ENCODE peak calls at places on chromosomes 13 and 19, in eight cellular contexts. One of them, this sample, is unnamed.
A peak's percentile ranks its signal among the peaks of the same experiment; 100 is the strongest.

GRCh38 chr19:1524972-1525325 is 1.1 kb downstream of the PLK5 start:
- DNase-seq in upper lobe of right lung: no peak
- DNase-seq in ovary: no peak
- DNase-seq in Peyer's patch: no peak
- DNase-seq in CD4-positive, alpha-beta memory T cell: no peak
- DNase-seq in fibroblast of lung: no peak
- DNase-seq in effector memory CD4-positive, alpha-beta T cell: no peak
- DNase-seq in aorta: no peak
- DNase-seq in this sample: no peak

GRCh38 chr13:109333893-109334651 is 452.3 kb downstream of the IRS2 start:
- DNase-seq in upper lobe of right lung: no peak
- DNase-seq in ovary: no peak
- DNase-seq in Peyer's patch: no peak
- DNase-seq in CD4-positive, alpha-beta memory T cell: no peak
- DNase-seq in fibroblast of lung: no peak
- DNase-seq in effector memory CD4-positive, alpha-beta T cell: no peak
- DNase-seq in aorta: no peak
- DNase-seq in this sample: no peak

GRCh38 chr19:38046254-38047047 is 139.4 kb downstream of the SIPA1L3 start:
- DNase-seq in upper lobe of right lung: no peak
- DNase-seq in ovary: no peak
- DNase-seq in Peyer's patch: no peak
- DNase-seq in CD4-positive, alpha-beta memory T cell: no peak
- DNase-seq in fibroblast of lung: no peak
- DNase-seq in effector memory CD4-positive, alpha-beta T cell: no peak
- DNase-seq in aorta: no peak
- DNase-seq in this sample: peak; percentile 74

GRCh38 chr13:40164137-40164536 is 502.3 kb downstream of the FOXO1 start:
- DNase-seq in upper lobe of right lung: no peak
- DNase-seq in ovary: no peak
- DNase-seq in Peyer's patch: no peak
- DNase-seq in CD4-positive, alpha-beta memory T cell: no peak
- DNase-seq in fibroblast of lung: peak; percentile 42
- DNase-seq in effector memory CD4-positive, alpha-beta T cell: no peak
- DNase-seq in aorta: no peak
- DNase-seq in this sample: no peak

GRCh38 chr19:32406161-32407003 is 812 bp downstream of the DPY19L3 start:
- DNase-seq in upper lobe of right lung: no peak
- DNase-seq in ovary: no peak
- DNase-seq in Peyer's patch: no peak
- DNase-seq in CD4-positive, alpha-beta memory T cell: no peak
- DNase-seq in fibroblast of lung: no peak
- DNase-seq in effector memory CD4-positive, alpha-beta T cell: no peak
- DNase-seq in aorta: no peak
- DNase-seq in this sample: no peak

GRCh38 chr13:100989424-100989823 is 314.8 kb upstream of the TMTC4 start:
- DNase-seq in upper lobe of right lung: no peak
- DNase-seq in ovary: no peak
- DNase-seq in Peyer's patch: no peak
- DNase-seq in CD4-positive, alpha-beta memory T cell: no peak
- DNase-seq in fibroblast of lung: no peak
- DNase-seq in effector memory CD4-positive, alpha-beta T cell: no peak
- DNase-seq in aorta: no peak
- DNase-seq in this sample: no peak

GRCh38 chr13:112693831-112694497 is 4.1 kb downstream of the ATP11A start:
- DNase-seq in upper lobe of right lung: no peak
- DNase-seq in ovary: peak; percentile 16
- DNase-seq in Peyer's patch: peak; percentile 36
- DNase-seq in CD4-positive, alpha-beta memory T cell: no peak
- DNase-seq in fibroblast of lung: peak; percentile 68
- DNase-seq in effector memory CD4-positive, alpha-beta T cell: no peak
- DNase-seq in aorta: peak; percentile 48
- DNase-seq in this sample: no peak

GRCh38 chr13:46885018-46885417 is 11.8 kb downstream of the HTR2A start:
- DNase-seq in upper lobe of right lung: no peak
- DNase-seq in ovary: no peak
- DNase-seq in Peyer's patch: no peak
- DNase-seq in CD4-positive, alpha-beta memory T cell: no peak
- DNase-seq in fibroblast of lung: no peak
- DNase-seq in effector memory CD4-positive, alpha-beta T cell: no peak
- DNase-seq in aorta: no peak
- DNase-seq in this sample: no peak

GRCh38 chr19:15200575-15201364 is at the start of gene NOTCH3:
- DNase-seq in upper lobe of right lung: no peak
- DNase-seq in ovary: no peak
- DNase-seq in Peyer's patch: no peak
- DNase-seq in CD4-positive, alpha-beta memory T cell: no peak
- DNase-seq in fibroblast of lung: no peak
- DNase-seq in effector memory CD4-positive, alpha-beta T cell: no peak
- DNase-seq in aorta: peak; percentile 85
- DNase-seq in this sample: peak; percentile 80
- H3K27ac ChIP-seq in upper lobe of right lung: peak within 1 kb of the TSS; percentile 55
- H3K27ac ChIP-seq in ovary: peak within 1 kb of the TSS; percentile 24
- H3K27ac ChIP-seq in Peyer's patch: peak within 1 kb of the TSS; percentile 53
- H3K27ac ChIP-seq in CD4-positive, alpha-beta memory T cell: no peak within 1 kb of the TSS
- H3K27ac ChIP-seq in fibroblast of lung: peak within 1 kb of the TSS; percentile 27
- H3K27ac ChIP-seq in effector memory CD4-positive, alpha-beta T cell: no peak within 1 kb of the TSS
- H3K27ac ChIP-seq in aorta: peak within 1 kb of the TSS; percentile 71
- H3K27ac ChIP-seq in this sample: peak within 1 kb of the TSS; percentile 62

DNA sequence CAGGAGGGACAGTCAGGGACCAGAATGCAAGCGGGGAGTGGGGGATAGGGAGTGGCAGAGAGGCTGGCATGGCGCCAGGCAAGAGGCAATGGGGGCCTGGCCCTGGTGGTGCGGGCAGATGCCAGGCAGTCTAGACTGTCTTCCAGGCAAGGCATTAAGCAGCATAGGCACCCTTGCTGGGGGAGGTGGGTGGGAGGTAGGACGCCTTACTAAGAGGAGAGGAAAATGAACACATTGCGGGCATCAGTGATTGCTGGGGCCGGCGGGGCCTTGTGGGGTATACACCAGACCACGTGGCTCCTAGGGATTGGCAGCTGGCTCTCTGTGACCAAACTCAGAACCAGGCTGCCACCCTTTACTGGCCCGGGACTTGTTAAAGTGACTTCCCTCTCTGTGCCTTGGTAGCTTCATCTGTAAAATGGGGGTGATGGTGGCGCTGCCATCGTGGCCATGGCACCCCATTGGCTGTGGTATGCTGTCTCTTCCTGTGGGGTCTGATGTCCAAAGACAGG is 46.0 kb downstream of the DNM2 start:
- DNase-seq in upper lobe of right lung: peak; percentile 64
- DNase-seq in ovary: no peak
- DNase-seq in Peyer's patch: peak; percentile 54
- DNase-seq in CD4-positive, alpha-beta memory T cell: no peak
- DNase-seq in fibroblast of lung: no peak
- DNase-seq in effector memory CD4-positive, alpha-beta T cell: no peak
- DNase-seq in aorta: no peak
- DNase-seq in this sample: no peak
- H3K4me1 ChIP-seq in upper lobe of right lung: peaks cover 72% of the 10 kb centered on the region
- H3K4me1 ChIP-seq in ovary: peaks cover 22% of the 10 kb centered on the region
- H3K4me1 ChIP-seq in Peyer's patch: peaks cover 21% of the 10 kb centered on the region
- H3K4me1 ChIP-seq in CD4-positive, alpha-beta memory T cell: peaks cover 84% of the 10 kb centered on the region
- H3K4me1 ChIP-seq in fibroblast of lung: peaks cover 9% of the 10 kb centered on the region
- H3K4me1 ChIP-seq in effector memory CD4-positive, alpha-beta T cell: peaks cover 62% of the 10 kb centered on the region
- H3K4me1 ChIP-seq in aorta: no peaks in the 10 kb centered on the region
- H3K4me1 ChIP-seq in this sample: peaks cover 99% of the 10 kb centered on the region

GRCh38 chr13:32581177-32581786 is 5.0 kb upstream of the PDS5B start:
- DNase-seq in upper lobe of right lung: no peak
- DNase-seq in ovary: no peak
- DNase-seq in Peyer's patch: no peak
- DNase-seq in CD4-positive, alpha-beta memory T cell: no peak
- DNase-seq in fibroblast of lung: peak; percentile 64
- DNase-seq in effector memory CD4-positive, alpha-beta T cell: no peak
- DNase-seq in aorta: no peak
- DNase-seq in this sample: no peak

GRCh38 chr13:32585625-32586021 is 629 bp upstream of the PDS5B start:
- DNase-seq in upper lobe of right lung: no peak
- DNase-seq in ovary: peak; percentile 21
- DNase-seq in Peyer's patch: no peak
- DNase-seq in CD4-positive, alpha-beta memory T cell: no peak
- DNase-seq in fibroblast of lung: no peak
- DNase-seq in effector memory CD4-positive, alpha-beta T cell: no peak
- DNase-seq in aorta: no peak
- DNase-seq in this sample: no peak

GRCh38 chr13:32582991-32583390 is 3.3 kb upstream of the PDS5B start:
- DNase-seq in upper lobe of right lung: no peak
- DNase-seq in ovary: no peak
- DNase-seq in Peyer's patch: no peak
- DNase-seq in CD4-positive, alpha-beta memory T cell: no peak
- DNase-seq in fibroblast of lung: no peak
- DNase-seq in effector memory CD4-positive, alpha-beta T cell: no peak
- DNase-seq in aorta: no peak
- DNase-seq in this sample: no peak

GRCh38 chr13:32586022-32586900 is at the start of gene PDS5B:
- DNase-seq in upper lobe of right lung: peak; percentile 97
- DNase-seq in ovary: peak; percentile 93
- DNase-seq in Peyer's patch: peak; percentile 97
- DNase-seq in CD4-positive, alpha-beta memory T cell: peak; percentile 97
- DNase-seq in fibroblast of lung: peak; percentile 93
- DNase-seq in effector memory CD4-positive, alpha-beta T cell: peak; percentile 94
- DNase-seq in aorta: peak; percentile 97
- DNase-seq in this sample: peak; percentile 96

GRCh38 chr13:32582281-32582680 is 4.0 kb upstream of the PDS5B start:
- DNase-seq in upper lobe of right lung: no peak
- DNase-seq in ovary: no peak
- DNase-seq in Peyer's patch: no peak
- DNase-seq in CD4-positive, alpha-beta memory T cell: no peak
- DNase-seq in fibroblast of lung: no peak
- DNase-seq in effector memory CD4-positive, alpha-beta T cell: no peak
- DNase-seq in aorta: no peak
- DNase-seq in this sample: no peak
- H3K27ac ChIP-seq in upper lobe of right lung: no peak overlapping the region
- H3K27ac ChIP-seq in ovary: no peak overlapping the region
- H3K27ac ChIP-seq in Peyer's patch: no peak overlapping the region
- H3K27ac ChIP-seq in CD4-positive, alpha-beta memory T cell: no peak overlapping the region
- H3K27ac ChIP-seq in fibroblast of lung: no peak overlapping the region
- H3K27ac ChIP-seq in effector memory CD4-positive, alpha-beta T cell: no peak overlapping the region
- H3K27ac ChIP-seq in aorta: no peak overlapping the region
- H3K27ac ChIP-seq in this sample: no peak overlapping the region

GRCh38 chr19:15467734-15468214 is 3.4 kb upstream of the RASAL3 start:
- DNase-seq in upper lobe of right lung: peak; percentile 13
- DNase-seq in ovary: no peak
- DNase-seq in Peyer's patch: no peak
- DNase-seq in CD4-positive, alpha-beta memory T cell: no peak
- DNase-seq in fibroblast of lung: no peak
- DNase-seq in effector memory CD4-positive, alpha-beta T cell: no peak
- DNase-seq in aorta: peak; percentile 32
- DNase-seq in this sample: no peak
- H3K4me1 ChIP-seq in upper lobe of right lung: peaks cover 6% of the 10 kb centered on the region
- H3K4me1 ChIP-seq in ovary: no peaks in the 10 kb centered on the region
- H3K4me1 ChIP-seq in Peyer's patch: no peaks in the 10 kb centered on the region
- H3K4me1 ChIP-seq in CD4-positive, alpha-beta memory T cell: peaks cover 64% of the 10 kb centered on the region
- H3K4me1 ChIP-seq in fibroblast of lung: no peaks in the 10 kb centered on the region
- H3K4me1 ChIP-seq in effector memory CD4-positive, alpha-beta T cell: peaks cover 61% of the 10 kb centered on the region
- H3K4me1 ChIP-seq in aorta: no peaks in the 10 kb centered on the region
- H3K4me1 ChIP-seq in this sample: peaks cover 3% of the 10 kb centered on the region